ENCODE peak calls at places on chromosomes 3 and 15, in nine cellular contexts. J is ovary, C is IMR-90, L is spleen, Q is MM.1S, W is cardiac fibroblast, P is AG04449, O is choroid plexus epithelial cell, D is testis. R is an unnamed sample.

GRCh38 chr3:177493091-177493490 is 295.8 kb upstream of the TBL1XR1 start:
- DNase-seq in L (no peak), C (no peak), J (no peak), Q (no peak), O (no peak), D (no peak), W (no peak), P (no peak), R (no peak)

GRCh38 chr3:13716540-13717221 is 163.2 kb downstream of the WNT7A start:
- DNase-seq in D (peak; percentile 3), Q (no peak), J (no peak), O (no peak), C (no peak), W (no peak), L (peak; percentile 32), P (no peak), R (no peak)

GRCh38 chr3:153757839-153758238 is 363.4 kb upstream of the ARHGEF26 start:
- DNase-seq in Q (no peak), O (peak; percentile 4), P (no peak), W (no peak), D (no peak), J (no peak), L (no peak), C (no peak), R (no peak)

GRCh38 chr3:116905805-116906204 is 196.2 kb downstream of the TUSC7 start:
- DNase-seq in L (no peak), O (peak; percentile 17), P (no peak), J (no peak), Q (no peak), D (no peak), C (no peak), W (no peak), R (peak; percentile 20)

GRCh38 chr15:59997070-59997701 is 6.9 kb upstream of the FOXB1 start:
- DNase-seq in J (no peak), W (no peak), C (no peak), P (no peak), L (no peak), O (no peak), Q (peak; percentile 95), D (peak; percentile 44), R (no peak)

GRCh38 chr3:134186391-134186790 is 64.3 kb downstream of the RYK start:
- DNase-seq in D (no peak), C (no peak), Q (no peak), W (no peak), L (no peak), O (no peak), J (no peak), P (no peak), R (no peak)

GRCh38 chr3:152258448-152259302 is 10.1 kb upstream of the MBNL1 start:
- DNase-seq in C (peak; percentile 95), D (peak; percentile 28), O (peak; percentile 98), Q (no peak), J (peak; percentile 44), L (no peak), W (peak; percentile 99), P (peak; percentile 95), R (peak; percentile 99)

GRCh38 chr3:149199474-149199873 is 22.2 kb downstream of the CP start:
- DNase-seq in J (no peak), Q (no peak), D (no peak), L (no peak), O (peak; percentile 73), C (peak; percentile 68), W (peak; percentile 37), P (no peak), R (peak; percentile 17)

GRCh38 chr3:50657407-50657806 is 17.3 kb upstream of the DOCK3 start:
- DNase-seq in L (peak; percentile 22), W (no peak), D (no peak), O (no peak), Q (no peak), P (no peak), C (no peak), J (peak; percentile 1), R (no peak)

GRCh38 chr3:89859738-89860137 is 752.3 kb downstream of the EPHA3 start:
- DNase-seq in P (no peak), J (no peak), D (no peak), C (no peak), W (no peak), O (no peak), Q (no peak), L (no peak), R (no peak)

GRCh38 chr3:100278910-100279309 is 18.1 kb downstream of the TBC1D23 start:
- DNase-seq in O (no peak), C (no peak), Q (no peak), W (no peak), L (no peak), D (no peak), J (no peak), P (no peak), R (no peak)

GRCh38 chr3:157369712-157370447 is 66.8 kb upstream of the PTX3 start:
- DNase-seq in C (no peak), O (peak; percentile 68), Q (no peak), L (no peak), D (peak; percentile 33), P (no peak), W (peak; percentile 63), J (no peak), R (peak; percentile 55)

GRCh38 chr15:89118481-89118989 is 30.3 kb downstream of the ABHD2 start:
- DNase-seq in O (no peak), L (no peak), P (no peak), W (no peak), Q (no peak), J (no peak), D (no peak), C (no peak), R (no peak)

GRCh38 chr3:70071138-70071537 is 71.6 kb downstream of the SAMMSON start:
- DNase-seq in C (no peak), W (no peak), O (no peak), Q (no peak), P (no peak), L (no peak), D (no peak), J (no peak), R (no peak)
- H3K4me3 ChIP-seq in C (no peak overlapping the region), W (no peak overlapping the region), O (no peak overlapping the region), Q (no peak overlapping the region), P (no peak overlapping the region), L (no peak overlapping the region), D (no peak overlapping the region), J (no peak overlapping the region), R (no peak overlapping the region)

GRCh38 chr15:68816795-68817303 is 3.8 kb downstream of the ANP32A start:
- DNase-seq in D (peak; percentile 47), Q (no peak), C (no peak), P (no peak), L (no peak), O (peak; percentile 29), W (peak; percentile 20), J (no peak), R (peak; percentile 62)

GRCh38 chr15:68816158-68816557 is 4.5 kb downstream of the ANP32A start:
- DNase-seq in O (no peak), P (no peak), L (no peak), Q (no peak), W (no peak), D (no peak), J (no peak), C (no peak), R (no peak)

GRCh38 chr15:68814596-68814995 is 6.1 kb downstream of the ANP32A start:
- DNase-seq in L (no peak), D (no peak), O (no peak), P (no peak), J (no peak), C (no peak), W (no peak), Q (no peak), R (no peak)

GRCh38 chr15:68817304-68818087 is 3.2 kb downstream of the ANP32A start:
- DNase-seq in Q (peak; percentile 84), O (peak; percentile 69), P (no peak), L (peak; percentile 93), C (peak; percentile 58), W (peak; percentile 67), J (peak; percentile 66), D (peak; percentile 72), R (peak; percentile 51)

DNA sequence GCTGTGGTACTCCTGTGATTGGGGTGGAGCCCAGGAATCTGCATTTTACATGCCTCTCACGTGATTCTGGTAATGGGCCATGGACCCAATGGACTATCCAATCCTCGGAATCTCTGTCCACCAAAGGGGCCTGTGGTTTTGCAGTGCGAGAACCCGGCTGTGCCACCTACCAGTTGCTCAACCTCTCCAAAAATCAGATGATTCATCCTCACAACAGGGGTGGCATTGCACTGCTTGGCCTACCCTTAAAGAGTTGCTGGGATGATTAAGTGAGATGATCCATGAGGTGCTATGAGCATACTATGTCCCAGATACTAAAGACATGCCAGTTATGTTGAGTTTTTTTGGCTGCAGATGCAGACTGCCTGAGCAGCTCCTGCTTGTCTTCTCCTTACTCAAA is 5.1 kb downstream of the ANP32A start:
- DNase-seq in Q (no peak), L (no peak), P (no peak), C (no peak), D (no peak), W (peak; percentile 22), J (no peak), O (peak; percentile 23), R (peak; percentile 58)
- H3K4me3 ChIP-seq in Q (no peak overlapping the region), L (no peak overlapping the region), P (no peak overlapping the region), C (no peak overlapping the region), D (no peak overlapping the region), W (no peak overlapping the region), J (no peak overlapping the region), O (no peak overlapping the region), R (no peak overlapping the region)

GRCh38 chr15:23067416-23067815 is 28.0 kb upstream of the TUBGCP5 start:
- DNase-seq in W (no peak), L (no peak), J (no peak), O (no peak), P (no peak), C (no peak), D (no peak), Q (no peak), R (no peak)

GRCh38 chr15:23072633-23073032 is 33.3 kb upstream of the TUBGCP5 start:
- DNase-seq in D (no peak), J (no peak), W (no peak), L (no peak), Q (no peak), O (no peak), P (no peak), C (no peak), R (no peak)

GRCh38 chr15:23065836-23066235 is 26.5 kb upstream of the TUBGCP5 start:
- DNase-seq in L (no peak), C (no peak), O (no peak), P (no peak), J (no peak), W (no peak), D (no peak), Q (no peak), R (no peak)

GRCh38 chr15:23073890-23074631 is 34.7 kb upstream of the TUBGCP5 start:
- DNase-seq in J (no peak), O (peak; percentile 4), D (no peak), W (no peak), C (no peak), Q (no peak), P (no peak), L (no peak), R (no peak)

GRCh38 chr15:23069496-23070166 is 30.3 kb upstream of the TUBGCP5 start:
- DNase-seq in P (no peak), J (no peak), D (peak; percentile 36), L (no peak), O (no peak), C (no peak), Q (no peak), W (no peak), R (no peak)
- H3K4me3 ChIP-seq in P (no peak overlapping the region), J (no peak overlapping the region), D (no peak overlapping the region), L (no peak overlapping the region), O (no peak overlapping the region), C (no peak overlapping the region), Q (no peak overlapping the region), W (no peak overlapping the region), R (no peak overlapping the region)

GRCh38 chr15:65101418-65101890 is 13.5 kb downstream of the UBAP1L start:
- DNase-seq in J (peak; percentile 69), W (peak; percentile 72), D (peak; percentile 87), L (no peak), C (peak; percentile 63), O (peak; percentile 85), Q (peak; percentile 35), P (no peak), R (peak; percentile 63)
- H3K4me3 ChIP-seq in J (no peak overlapping the region), W (no peak overlapping the region), D (no peak overlapping the region), L (no peak overlapping the region), C (no peak overlapping the region), O (no peak overlapping the region), Q (no peak overlapping the region), P (no peak overlapping the region), R (no peak overlapping the region)